ENCODE peak calls at places on chromosomes 16 and 17, in eight cellular contexts. D, U, G, J, A, X, M and K are unnamed samples.

GRCh38 chr17:7557825-7558543 is 566 bp upstream of the TNFSF13 start:
- DNase-seq in D (no peak), U (peak; percentile 82), G (no peak), J (peak; percentile 85), A (no peak), X (peak; percentile 97), M (no peak), K (no peak)

GRCh38 chr16:31458073-31458834 is 1.0 kb upstream of the ARMC5 start:
- DNase-seq in D (peak; percentile 92), U (peak; percentile 68), G (no peak), J (peak; percentile 2), A (peak; percentile 71), X (peak; percentile 68), M (no peak), K (no peak)

GRCh38 chr16:87562201-87562600 is 40.1 kb upstream of the JPH3 start:
- DNase-seq in D (no peak), U (no peak), G (no peak), J (peak; percentile 22), A (no peak), X (no peak), M (no peak), K (no peak)

GRCh38 chr16:84207266-84207665 is 16.3 kb downstream of the ADAD2 start:
- DNase-seq in D (no peak), U (no peak), G (no peak), J (no peak), A (no peak), X (no peak), M (no peak), K (no peak)

GRCh38 chr17:77465358-77466041 is 324.7 kb downstream of the SEC14L1 start:
- DNase-seq in D (peak; percentile 93), U (peak; percentile 53), G (no peak), J (no peak), A (peak; percentile 81), X (peak; percentile 80), M (peak; percentile 22), K (no peak)

GRCh38 chr16:67804853-67805542 is 1.4 kb downstream of the RANBP10 start:
- DNase-seq in D (no peak), U (no peak), G (no peak), J (no peak), A (no peak), X (no peak), M (no peak), K (no peak)

GRCh38 chr17:46108550-46109110 is 84.6 kb downstream of the KANSL1 start:
- DNase-seq in D (no peak), U (no peak), G (peak; percentile 14), J (no peak), A (no peak), X (no peak), M (no peak), K (no peak)

GRCh38 chr17:28807925-28808641 is 34.5 kb downstream of the FAM222B start:
- DNase-seq in D (no peak), U (no peak), G (peak; percentile 57), J (no peak), A (no peak), X (no peak), M (peak; percentile 79), K (no peak)

GRCh38 chr16:27080870-27081269 is 14.1 kb downstream of the C16orf82 start:
- DNase-seq in D (no peak), U (no peak), G (no peak), J (no peak), A (no peak), X (no peak), M (peak; percentile 3), K (no peak)

GRCh38 chr16:85080923-85081498 is 31.3 kb downstream of the CIBAR2 start:
- DNase-seq in D (no peak), U (no peak), G (no peak), J (no peak), A (no peak), X (no peak), M (no peak), K (no peak)

GRCh38 chr17:965311-965989 is 14.1 kb downstream of the NXN start:
- DNase-seq in D (no peak), U (no peak), G (no peak), J (no peak), A (no peak), X (no peak), M (no peak), K (no peak)

GRCh38 chr17:21258593-21258992 is 5.4 kb upstream of the NATD1 start:
- DNase-seq in D (no peak), U (no peak), G (no peak), J (no peak), A (no peak), X (no peak), M (no peak), K (no peak)

GRCh38 chr16:89357460-89357859 is 132.9 kb downstream of the ANKRD11 start:
- DNase-seq in D (peak; percentile 63), U (peak; percentile 63), G (no peak), J (no peak), A (no peak), X (no peak), M (no peak), K (peak; percentile 27)

GRCh38 chr16:20114356-20114755 is 40.7 kb upstream of the GPR139 start:
- DNase-seq in D (no peak), U (peak; percentile 12), G (no peak), J (no peak), A (no peak), X (peak; percentile 33), M (peak; percentile 54), K (no peak)

GRCh38 chr17:79548116-79548515 is 62.7 kb downstream of the RBFOX3 start:
- DNase-seq in D (no peak), U (no peak), G (no peak), J (no peak), A (no peak), X (no peak), M (no peak), K (no peak)

GRCh38 chr16:50791522-50791921 is 49.6 kb downstream of the CYLD start:
- DNase-seq in D (no peak), U (no peak), G (no peak), J (no peak), A (no peak), X (no peak), M (no peak), K (no peak)

GRCh38 chr16:65662236-65662635 is 540.4 kb upstream of the CDH11 start:
- DNase-seq in D (no peak), U (no peak), G (no peak), J (no peak), A (no peak), X (no peak), M (no peak), K (no peak)

GRCh38 chr17:49552070-49552751 is 23.5 kb upstream of the NXPH3 start:
- DNase-seq in D (no peak), U (no peak), G (no peak), J (no peak), A (no peak), X (no peak), M (no peak), K (no peak)

GRCh38 chr17:63426041-63426916 is 19.8 kb downstream of the CYB561 start:
- DNase-seq in D (no peak), U (no peak), G (no peak), J (no peak), A (no peak), X (no peak), M (no peak), K (no peak)

GRCh38 chr17:13643196-13643595 is 41.5 kb upstream of the HS3ST3A1 start:
- DNase-seq in D (no peak), U (no peak), G (no peak), J (no peak), A (no peak), X (no peak), M (no peak), K (peak; percentile 18)

GRCh38 chr16:29757950-29758466 is 12.2 kb upstream of the C16orf54 start:
- DNase-seq in D (no peak), U (no peak), G (peak; percentile 13), J (no peak), A (no peak), X (no peak), M (no peak), K (no peak)

GRCh38 chr16:88599825-88600538 is 29.8 kb downstream of the ZC3H18 start:
- DNase-seq in D (no peak), U (no peak), G (no peak), J (no peak), A (no peak), X (no peak), M (no peak), K (no peak)

GRCh38 chr17:60356947-60357346 is 35.0 kb downstream of the USP32 start:
- DNase-seq in D (no peak), U (no peak), G (no peak), J (no peak), A (no peak), X (no peak), M (no peak), K (no peak)

GRCh38 chr17:64133546-64134215 is 3.7 kb upstream of the ERN1 start:
- DNase-seq in D (no peak), U (no peak), G (no peak), J (peak; percentile 30), A (peak; percentile 54), X (no peak), M (peak; percentile 76), K (peak; percentile 28)

GRCh38 chr16:68416057-68417046 is 32.0 kb downstream of the SMPD3 start:
- DNase-seq in D (no peak), U (no peak), G (no peak), J (no peak), A (no peak), X (peak; percentile 76), M (no peak), K (no peak)

GRCh38 chr16:25014500-25015147 is 545 bp downstream of the ARHGAP17 start:
- DNase-seq in D (peak; percentile 45), U (peak; percentile 51), G (no peak), J (peak; percentile 33), A (peak; percentile 11), X (peak; percentile 50), M (peak; percentile 18), K (peak; percentile 47)

GRCh38 chr17:31050948-31051347 is 43.8 kb upstream of the NF1 start:
- DNase-seq in D (no peak), U (no peak), G (no peak), J (no peak), A (no peak), X (no peak), M (no peak), K (no peak)

GRCh38 chr17:45986056-45986455 is 13.0 kb upstream of the STH start:
- DNase-seq in D (no peak), U (no peak), G (no peak), J (no peak), A (no peak), X (no peak), M (no peak), K (no peak)

GRCh38 chr17:51203838-51204237 is 37.6 kb downstream of the NME2 start:
- DNase-seq in D (no peak), U (no peak), G (no peak), J (no peak), A (no peak), X (no peak), M (no peak), K (no peak)

GRCh38 chr16:14405611-14406537 is 224.2 kb downstream of the PARN start:
- DNase-seq in D (no peak), U (peak; percentile 57), G (no peak), J (no peak), A (no peak), X (peak; percentile 58), M (no peak), K (peak; percentile 15)

GRCh38 chr17:41648411-41649195 is 24.2 kb upstream of the KRT17 start:
- DNase-seq in D (peak; percentile 89), U (peak; percentile 86), G (no peak), J (peak; percentile 46), A (peak; percentile 77), X (peak; percentile 84), M (peak; percentile 83), K (peak; percentile 97)

GRCh38 chr16:8963010-8963824 is 489 bp downstream of the USP7 start:
- DNase-seq in D (no peak), U (peak; percentile 30), G (no peak), J (no peak), A (no peak), X (no peak), M (no peak), K (no peak)

GRCh38 chr16:24543949-24544348 is 4.6 kb downstream of the RBBP6 start:
- DNase-seq in D (no peak), U (no peak), G (no peak), J (no peak), A (no peak), X (no peak), M (no peak), K (no peak)

GRCh38 chr16:13429411-13429810 is 490.5 kb upstream of the ERCC4 start:
- DNase-seq in D (no peak), U (no peak), G (no peak), J (no peak), A (no peak), X (no peak), M (no peak), K (no peak)